ENCODE peak calls at places on chromosome 10, in eight cellular contexts. T is HFFc6; K is choroid plexus epithelial cell; M is ecto neural progenitor cell; U is right cardiac atrium; F is T1000; W is CD4-positive, alpha-beta T cell; O is NCI-H2081. Y is an unnamed sample.

GRCh38 chr10:93820434-93820833 is 62.7 kb downstream of the LGI1 start:
- DNase-seq in T (peak; percentile 2), K (no peak), M (no peak), U (no peak), F (peak; percentile 80), W (no peak), O (no peak), Y (peak; percentile 13)

GRCh38 chr10:52491246-52492000 is 177.3 kb downstream of the DKK1 start:
- DNase-seq in T (peak; percentile 41), K (peak; percentile 45), M (no peak), U (no peak), F (no peak), W (no peak), O (no peak), Y (peak; percentile 59)

GRCh38 chr10:62732841-62733653 is 71.5 kb upstream of the ADO start:
- DNase-seq in T (peak; percentile 73), K (peak; percentile 47), M (no peak), U (no peak), F (no peak), W (peak; percentile 31), O (no peak), Y (peak; percentile 68)

GRCh38 chr10:98971464-98971863 is 264.2 kb downstream of the HPSE2 start:
- DNase-seq in T (no peak), K (peak; percentile 1), M (no peak), U (no peak), F (no peak), W (no peak), O (no peak), Y (no peak)

GRCh38 chr10:115129752-115130151 is 36.6 kb downstream of the ATRNL1 start:
- DNase-seq in T (peak; percentile 25), K (peak; percentile 63), M (no peak), U (no peak), F (no peak), W (no peak), O (no peak), Y (peak; percentile 36)

GRCh38 chr10:52637592-52637991 is 135.0 kb downstream of the MBL2 start:
- DNase-seq in T (no peak), K (no peak), M (no peak), U (no peak), F (no peak), W (no peak), O (no peak), Y (no peak)

GRCh38 chr10:75088640-75089039 is 22.8 kb upstream of the SAMD8 start:
- DNase-seq in T (no peak), K (no peak), M (no peak), U (no peak), F (no peak), W (no peak), O (no peak), Y (no peak)

GRCh38 chr10:112789248-112789647 is 160.8 kb upstream of the TCF7L2 start:
- DNase-seq in T (no peak), K (no peak), M (no peak), U (no peak), F (no peak), W (no peak), O (no peak), Y (no peak)

GRCh38 chr10:72261323-72262018 is 12.3 kb upstream of the DDIT4 start:
- DNase-seq in T (no peak), K (no peak), M (no peak), U (no peak), F (no peak), W (no peak), O (no peak), Y (no peak)

GRCh38 chr10:132389631-132390454 is 7.2 kb upstream of the PWWP2B start:
- DNase-seq in T (no peak), K (no peak), M (no peak), U (peak; percentile 36), F (no peak), W (no peak), O (no peak), Y (peak; percentile 63)

GRCh38 chr10:123870260-123870659 is 21.3 kb downstream of the CPXM2 start:
- DNase-seq in T (no peak), K (peak; percentile 2), M (no peak), U (no peak), F (no peak), W (no peak), O (no peak), Y (no peak)

GRCh38 chr10:132400041-132400546 is 3.1 kb downstream of the PWWP2B start:
- DNase-seq in T (no peak), K (no peak), M (no peak), U (peak; percentile 36), F (no peak), W (no peak), O (no peak), Y (no peak)

GRCh38 chr10:35127289-35127891 is 744 bp downstream of the CREM start:
- DNase-seq in T (peak; percentile 55), K (peak; percentile 71), M (no peak), U (peak; percentile 87), F (peak; percentile 41), W (peak; percentile 50), O (no peak), Y (peak; percentile 70)

GRCh38 chr10:72097448-72098300 is 9.3 kb upstream of the SPOCK2 start:
- DNase-seq in T (peak; percentile 95), K (peak; percentile 91), M (no peak), U (no peak), F (peak; percentile 70), W (no peak), O (no peak), Y (peak; percentile 61)

GRCh38 chr10:131980757-131981428 is 830 bp downstream of the BNIP3 start:
- DNase-seq in T (no peak), K (peak; percentile 39), M (peak; percentile 57), U (no peak), F (no peak), W (no peak), O (no peak), Y (peak; percentile 15)

GRCh38 chr10:132064771-132065437 is 842 bp upstream of the JAKMIP3 start:
- DNase-seq in T (no peak), K (peak; percentile 2), M (no peak), U (no peak), F (no peak), W (no peak), O (no peak), Y (no peak)

GRCh38 chr10:47268696-47269095 is 31.3 kb upstream of the GDF10 start:
- DNase-seq in T (no peak), K (no peak), M (no peak), U (no peak), F (no peak), W (no peak), O (no peak), Y (no peak)

GRCh38 chr10:78419481-78420265 is 386.0 kb downstream of the RPS24 start:
- DNase-seq in T (no peak), K (no peak), M (no peak), U (no peak), F (no peak), W (no peak), O (no peak), Y (no peak)

GRCh38 chr10:5665380-5666323 is 743 bp downstream of the ASB13 start:
- DNase-seq in T (peak; percentile 35), K (no peak), M (no peak), U (peak; percentile 76), F (no peak), W (no peak), O (no peak), Y (peak; percentile 87)

GRCh38 chr10:20768849-20769248 is 128.3 kb downstream of the NEBL start:
- DNase-seq in T (no peak), K (peak; percentile 57), M (no peak), U (no peak), F (no peak), W (no peak), O (no peak), Y (peak; percentile 6)

GRCh38 chr10:124994573-124995473 is 52.9 kb downstream of the ZRANB1 start:
- DNase-seq in T (no peak), K (no peak), M (peak; percentile 40), U (peak; percentile 60), F (no peak), W (no peak), O (no peak), Y (no peak)

GRCh38 chr10:62130948-62131347 is 137.7 kb downstream of the RTKN2 start:
- DNase-seq in T (peak; percentile 89), K (peak; percentile 87), M (no peak), U (no peak), F (peak; percentile 37), W (no peak), O (no peak), Y (peak; percentile 77)

GRCh38 chr10:1515780-1516491 is 221.4 kb downstream of the ADARB2 start:
- DNase-seq in T (no peak), K (no peak), M (no peak), U (no peak), F (no peak), W (no peak), O (no peak), Y (no peak)

GRCh38 chr10:63052083-63052482 is 81.0 kb upstream of the NRBF2 start:
- DNase-seq in T (no peak), K (no peak), M (no peak), U (no peak), F (no peak), W (no peak), O (no peak), Y (no peak)

GRCh38 chr10:81978238-81978637 is 103.2 kb downstream of the NRG3 start:
- DNase-seq in T (no peak), K (peak; percentile 50), M (no peak), U (no peak), F (no peak), W (no peak), O (no peak), Y (no peak)

GRCh38 chr10:14052926-14053325 is 277.8 kb downstream of the FRMD4A start:
- DNase-seq in T (no peak), K (no peak), M (no peak), U (no peak), F (no peak), W (no peak), O (no peak), Y (no peak)

GRCh38 chr10:79057481-79058275 is 11.1 kb upstream of the ZMIZ1 start:
- DNase-seq in T (no peak), K (no peak), M (no peak), U (peak; percentile 8), F (no peak), W (no peak), O (no peak), Y (no peak)

GRCh38 chr10:118543714-118544400 is 51.6 kb downstream of the PRLHR start:
- DNase-seq in T (peak; percentile 53), K (peak; percentile 51), M (peak; percentile 62), U (no peak), F (no peak), W (peak; percentile 27), O (peak; percentile 55), Y (peak; percentile 43)

GRCh38 chr10:132616170-132616994 is 78.8 kb downstream of the INPP5A start:
- DNase-seq in T (no peak), K (no peak), M (no peak), U (peak; percentile 44), F (no peak), W (peak; percentile 32), O (no peak), Y (no peak)

GRCh38 chr10:111126981-111127848 is 50.4 kb downstream of the ADRA2A start:
- DNase-seq in T (no peak), K (no peak), M (peak; percentile 27), U (no peak), F (no peak), W (no peak), O (no peak), Y (no peak)

GRCh38 chr10:66162560-66163143 is 763.2 kb upstream of the LRRTM3 start:
- DNase-seq in T (no peak), K (no peak), M (no peak), U (peak; percentile 18), F (no peak), W (no peak), O (no peak), Y (no peak)

GRCh38 chr10:101839421-101840063 is 4.1 kb downstream of the KCNIP2 start:
- DNase-seq in T (no peak), K (peak; percentile 36), M (peak; percentile 79), U (peak; percentile 78), F (no peak), W (peak; percentile 49), O (peak; percentile 6), Y (no peak)

GRCh38 chr10:126683466-126683865 is 13.0 kb upstream of the C10orf90 start:
- DNase-seq in T (no peak), K (no peak), M (peak; percentile 11), U (no peak), F (no peak), W (no peak), O (no peak), Y (no peak)

GRCh38 chr10:131207584-131208532 is 103.7 kb downstream of the TCERG1L start:
- DNase-seq in T (no peak), K (no peak), M (peak; percentile 37), U (no peak), F (no peak), W (no peak), O (no peak), Y (no peak)

Y was measured in AG10803.